ENCODE peak calls at places on chromosome 10, in five cellular contexts. S, O, L, M and I are unnamed samples.

GRCh38 chr10:58064714-58065528 is 202.8 kb downstream of the IPMK start:
- DNase-seq in S (no peak), O (no peak), L (peak), M (peak), I (peak)

GRCh38 chr10:38050212-38050611 is 39.7 kb downstream of the ZNF33A start:
- DNase-seq in S (no peak), O (no peak), L (no peak), M (no peak), I (no peak)

GRCh38 chr10:14507156-14507555 is 176.4 kb upstream of the FRMD4A start:
- DNase-seq in S (no peak), O (no peak), L (no peak), M (no peak), I (no peak)

GRCh38 chr10:49350138-49350537 is 45.8 kb downstream of the DRGX start:
- DNase-seq in S (no peak), O (no peak), L (no peak), M (no peak), I (no peak)

GRCh38 chr10:98361131-98361633 is 53.8 kb downstream of the PYROXD2 start:
- DNase-seq in S (peak), O (peak), L (peak), M (peak), I (peak)

GRCh38 chr10:10605551-10606081 is 412.1 kb upstream of the CELF2 start:
- DNase-seq in S (peak), O (peak), L (no peak), M (peak), I (no peak)

GRCh38 chr10:120989996-120990395 is 138.8 kb downstream of the WDR11 start:
- DNase-seq in S (no peak), O (no peak), L (no peak), M (no peak), I (no peak)

GRCh38 chr10:46550795-46551700 is 5.4 kb downstream of the GPRIN2 start:
- DNase-seq in S (peak), O (no peak), L (no peak), M (no peak), I (no peak)

GRCh38 chr10:128854965-128855364 is 612.1 kb upstream of the MGMT start:
- DNase-seq in S (peak), O (no peak), L (no peak), M (peak), I (peak)

DNA sequence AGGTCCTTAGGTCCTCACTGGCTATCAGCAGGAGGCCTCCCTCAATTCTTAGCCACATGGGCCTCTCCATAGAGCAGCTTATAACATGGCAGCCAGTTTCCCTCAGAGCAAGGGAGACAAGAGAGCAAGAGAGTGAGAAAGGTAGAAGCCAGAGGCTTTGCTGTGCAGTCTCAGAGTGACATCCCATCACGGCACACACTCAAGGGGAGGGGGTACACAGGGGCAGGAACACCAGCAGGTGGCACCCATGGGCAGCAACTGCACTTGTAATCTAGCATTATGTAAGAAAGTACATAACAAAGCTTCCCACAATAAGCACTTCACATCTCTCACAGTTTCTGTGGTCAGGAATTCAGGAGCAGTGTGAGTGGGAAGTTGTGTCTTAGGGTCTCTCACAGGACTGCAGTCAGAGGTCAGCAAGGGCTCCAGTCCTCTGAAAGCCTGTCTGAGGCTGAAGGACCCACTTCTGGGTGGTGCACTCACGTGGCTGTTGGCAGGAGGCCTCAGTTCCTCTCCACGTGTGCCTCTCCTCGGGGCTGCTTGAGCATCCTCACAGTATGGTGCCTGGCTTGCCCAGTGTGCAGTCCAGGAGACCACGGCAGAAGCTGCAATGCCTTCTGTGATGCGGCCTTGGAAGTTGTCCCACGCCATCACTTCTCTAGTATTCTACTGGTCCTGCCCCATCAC is 159.4 kb downstream of the OAT start:
- DNase-seq in S (no peak), O (no peak), L (peak), M (peak), I (no peak)
- TF ChIP-seq CTCF in S (no peak), O (peak), L (no peak), M (peak), I (peak)

GRCh38 chr10:60735244-60735643 is 43.0 kb upstream of the CDK1 start:
- DNase-seq in S (peak), O (no peak), L (no peak), M (no peak), I (no peak)

GRCh38 chr10:60733826-60734225 is 44.5 kb upstream of the CDK1 start:
- DNase-seq in S (no peak), O (no peak), L (no peak), M (no peak), I (no peak)

GRCh38 chr10:60732240-60733188 is 45.8 kb upstream of the CDK1 start:
- DNase-seq in S (peak), O (no peak), L (no peak), M (no peak), I (no peak)

GRCh38 chr10:60733189-60733815 is 45.0 kb upstream of the CDK1 start:
- DNase-seq in S (peak), O (no peak), L (peak), M (no peak), I (no peak)

DNA sequence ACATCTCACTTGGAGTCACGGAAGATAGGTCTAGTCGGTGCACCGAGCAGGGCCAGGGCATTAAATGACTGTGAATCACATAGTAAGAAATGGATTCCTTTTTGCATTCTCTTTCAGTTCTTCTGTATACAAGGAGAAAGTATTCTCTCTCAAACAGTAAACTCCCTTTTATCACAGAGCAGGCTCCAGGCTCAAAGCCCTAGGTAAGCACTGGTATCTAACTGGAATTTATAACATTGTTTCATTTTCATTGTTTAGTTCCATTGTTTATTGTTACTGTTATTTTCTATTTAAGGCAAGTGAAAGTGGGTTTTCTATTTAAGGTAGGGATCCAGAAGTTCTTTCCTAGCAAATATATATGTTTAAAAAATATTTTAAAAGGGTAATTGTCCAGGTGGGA is 44.1 kb upstream of the CDK1 start:
- DNase-seq in S (no peak), O (no peak), L (no peak), M (no peak), I (no peak)
- H3K4me3 ChIP-seq in S (no peak), O (no peak), L (no peak), M (no peak), I (no peak)

DNA sequence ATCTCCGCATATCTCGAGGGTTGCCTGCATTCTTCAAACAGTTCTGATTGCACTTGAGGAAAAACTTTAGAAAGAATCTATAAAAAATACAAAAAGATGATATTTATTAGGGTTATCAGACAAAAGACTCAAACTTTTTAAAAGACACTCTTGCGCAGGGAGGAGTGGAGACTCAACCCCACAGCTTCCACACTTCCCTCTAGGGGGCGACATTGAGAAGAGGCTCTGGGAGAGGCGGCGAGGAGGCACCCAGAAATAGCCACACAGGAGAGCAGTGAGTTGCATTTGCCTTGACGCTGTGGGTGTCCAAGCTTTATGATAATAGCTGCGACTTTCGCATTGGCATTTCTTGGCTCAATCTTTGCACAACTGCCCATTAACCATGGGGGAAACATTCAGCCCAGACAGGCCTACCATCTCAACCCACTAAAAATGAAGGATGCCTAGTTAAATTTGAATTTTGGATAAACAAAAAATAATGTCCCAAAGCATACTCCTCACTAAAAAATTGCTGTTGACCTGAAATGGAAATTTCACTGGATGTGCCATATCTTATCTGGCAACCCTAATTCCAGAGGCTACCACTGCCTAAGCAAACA is 86.2 kb downstream of the EBF3 start:
- DNase-seq in S (no peak), O (no peak), L (peak), M (peak), I (no peak)
- TF ChIP-seq CTCF in S (peak), O (peak), L (peak), M (peak), I (peak)

GRCh38 chr10:82358486-82359097 is 483.6 kb downstream of the NRG3 start:
- DNase-seq in S (no peak), O (no peak), L (no peak), M (peak), I (no peak)
- H3K4me3 ChIP-seq in S (no peak), O (no peak), L (no peak), M (peak), I (no peak)

GRCh38 chr10:28139138-28139537 is 140.3 kb upstream of the ODAD2 start:
- DNase-seq in S (no peak), O (no peak), L (no peak), M (no peak), I (peak)

GRCh38 chr10:28130267-28130666 is 131.4 kb upstream of the ODAD2 start:
- DNase-seq in S (no peak), O (peak), L (no peak), M (peak), I (no peak)

GRCh38 chr10:28137907-28138880 is 139.3 kb upstream of the ODAD2 start:
- DNase-seq in S (no peak), O (peak), L (no peak), M (no peak), I (no peak)

DNA sequence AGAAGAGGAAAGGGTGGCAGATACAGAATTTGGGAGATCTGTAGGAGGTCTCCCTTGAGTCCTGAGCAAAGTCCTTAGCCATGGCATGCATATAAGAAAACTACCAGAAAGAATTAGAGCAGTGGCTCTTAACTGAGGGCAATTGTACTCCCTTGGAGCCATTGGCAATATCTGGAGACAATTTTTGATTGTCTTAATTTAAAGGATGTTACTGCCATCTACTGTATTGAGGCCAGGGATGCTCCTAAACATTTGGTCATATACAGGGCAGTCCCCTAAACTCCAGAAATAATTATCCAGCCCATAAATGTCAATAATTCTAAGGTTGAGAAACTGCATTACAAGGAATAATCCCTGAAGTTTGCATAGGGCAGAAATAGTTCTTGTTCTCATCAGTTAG is 136.4 kb upstream of the ODAD2 start:
- DNase-seq in S (no peak), O (no peak), L (no peak), M (no peak), I (no peak)
- TF ChIP-seq CTCF in S (no peak), O (peak), L (no peak), M (no peak), I (no peak)